ENCODE peak calls at places on chromosomes 13 and 19, in six cellular contexts. One of them, this sample, is unnamed.

GRCh38 chr13:113410472-113411201 is 42.7 kb downstream of the ADPRHL1 start:
- DNase-seq in trophoblast cell: peak; percentile 50
- DNase-seq in neuronal stem cell: no peak
- DNase-seq in IMR-90: peak; percentile 93
- DNase-seq in H1: no peak
- DNase-seq in H9: no peak
- DNase-seq in this sample: peak; percentile 82

GRCh38 chr19:3028305-3029069 is 593 bp downstream of the TLE2 start:
- DNase-seq in trophoblast cell: no peak
- DNase-seq in neuronal stem cell: no peak
- DNase-seq in IMR-90: no peak
- DNase-seq in H1: no peak
- DNase-seq in H9: peak; percentile 76
- DNase-seq in this sample: no peak

GRCh38 chr19:15297416-15298224 is 34.7 kb downstream of the BRD4 start:
- DNase-seq in trophoblast cell: peak; percentile 60
- DNase-seq in neuronal stem cell: no peak
- DNase-seq in IMR-90: peak; percentile 83
- DNase-seq in H1: no peak
- DNase-seq in H9: no peak
- DNase-seq in this sample: peak; percentile 69

GRCh38 chr19:17328517-17329060 is 6.1 kb downstream of the ANO8 start:
- DNase-seq in trophoblast cell: peak; percentile 28
- DNase-seq in neuronal stem cell: no peak
- DNase-seq in IMR-90: no peak
- DNase-seq in H1: no peak
- DNase-seq in H9: no peak
- DNase-seq in this sample: no peak

GRCh38 chr13:39577833-39578232 is 25.2 kb downstream of the LHFPL6 start:
- DNase-seq in trophoblast cell: no peak
- DNase-seq in neuronal stem cell: no peak
- DNase-seq in IMR-90: no peak
- DNase-seq in H1: no peak
- DNase-seq in H9: no peak
- DNase-seq in this sample: no peak

GRCh38 chr19:42794751-42795150 is 29.3 kb upstream of the PSG8 start:
- DNase-seq in trophoblast cell: no peak
- DNase-seq in neuronal stem cell: no peak
- DNase-seq in IMR-90: peak; percentile 28
- DNase-seq in H1: no peak
- DNase-seq in H9: no peak
- DNase-seq in this sample: no peak

GRCh38 chr13:43331676-43332075 is 308.3 kb downstream of the DNAJC15 start:
- DNase-seq in trophoblast cell: no peak
- DNase-seq in neuronal stem cell: no peak
- DNase-seq in IMR-90: peak; percentile 10
- DNase-seq in H1: no peak
- DNase-seq in H9: no peak
- DNase-seq in this sample: no peak

GRCh38 chr19:18044825-18045304 is 36.9 kb downstream of the ARRDC2 start:
- DNase-seq in trophoblast cell: peak; percentile 59
- DNase-seq in neuronal stem cell: no peak
- DNase-seq in IMR-90: peak; percentile 76
- DNase-seq in H1: no peak
- DNase-seq in H9: peak; percentile 56
- DNase-seq in this sample: peak; percentile 92

GRCh38 chr19:55520691-55521292 is 16.1 kb downstream of the SBK2 start:
- DNase-seq in trophoblast cell: no peak
- DNase-seq in neuronal stem cell: no peak
- DNase-seq in IMR-90: no peak
- DNase-seq in H1: no peak
- DNase-seq in H9: no peak
- DNase-seq in this sample: no peak

GRCh38 chr13:61728468-61728867 is 312.8 kb upstream of the PCDH20 start:
- DNase-seq in trophoblast cell: no peak
- DNase-seq in neuronal stem cell: no peak
- DNase-seq in IMR-90: no peak
- DNase-seq in H1: no peak
- DNase-seq in H9: no peak
- DNase-seq in this sample: peak; percentile 1

GRCh38 chr19:38003427-38004099 is 96.6 kb downstream of the SIPA1L3 start:
- DNase-seq in trophoblast cell: no peak
- DNase-seq in neuronal stem cell: peak; percentile 61
- DNase-seq in IMR-90: peak; percentile 92
- DNase-seq in H1: no peak
- DNase-seq in H9: peak; percentile 73
- DNase-seq in this sample: peak; percentile 95

GRCh38 chr13:23710366-23710765 is 140.2 kb downstream of the TNFRSF19 start:
- DNase-seq in trophoblast cell: no peak
- DNase-seq in neuronal stem cell: no peak
- DNase-seq in IMR-90: peak; percentile 24
- DNase-seq in H1: no peak
- DNase-seq in H9: no peak
- DNase-seq in this sample: no peak

GRCh38 chr13:113209880-113210421 is 538 bp downstream of the CUL4A start:
- DNase-seq in trophoblast cell: peak; percentile 84
- DNase-seq in neuronal stem cell: peak; percentile 47
- DNase-seq in IMR-90: peak; percentile 55
- DNase-seq in H1: no peak
- DNase-seq in H9: peak; percentile 72
- DNase-seq in this sample: peak; percentile 82

GRCh38 chr13:103349664-103350063 is 283.4 kb upstream of the SLC10A2 start:
- DNase-seq in trophoblast cell: no peak
- DNase-seq in neuronal stem cell: no peak
- DNase-seq in IMR-90: no peak
- DNase-seq in H1: no peak
- DNase-seq in H9: no peak
- DNase-seq in this sample: no peak

GRCh38 chr13:94917814-94918213 is 205.5 kb upstream of the SOX21 start:
- DNase-seq in trophoblast cell: peak; percentile 8
- DNase-seq in neuronal stem cell: no peak
- DNase-seq in IMR-90: no peak
- DNase-seq in H1: peak; percentile 9
- DNase-seq in H9: peak; percentile 40
- DNase-seq in this sample: peak; percentile 6

GRCh38 chr13:67353891-67354459 is 123.8 kb upstream of the PCDH9 start:
- DNase-seq in trophoblast cell: no peak
- DNase-seq in neuronal stem cell: no peak
- DNase-seq in IMR-90: peak; percentile 27
- DNase-seq in H1: no peak
- DNase-seq in H9: no peak
- DNase-seq in this sample: peak; percentile 36

GRCh38 chr13:44921478-44921877 is 67.8 kb downstream of the NUFIP1 start:
- DNase-seq in trophoblast cell: no peak
- DNase-seq in neuronal stem cell: no peak
- DNase-seq in IMR-90: no peak
- DNase-seq in H1: no peak
- DNase-seq in H9: peak; percentile 39
- DNase-seq in this sample: no peak

GRCh38 chr13:109336730-109337129 is 449.7 kb downstream of the IRS2 start:
- DNase-seq in trophoblast cell: peak; percentile 94
- DNase-seq in neuronal stem cell: no peak
- DNase-seq in IMR-90: peak; percentile 85
- DNase-seq in H1: no peak
- DNase-seq in H9: no peak
- DNase-seq in this sample: peak; percentile 56

GRCh38 chr13:66424417-66424816 is 805.7 kb downstream of the PCDH9 start:
- DNase-seq in trophoblast cell: no peak
- DNase-seq in neuronal stem cell: no peak
- DNase-seq in IMR-90: peak; percentile 75
- DNase-seq in H1: no peak
- DNase-seq in H9: no peak
- DNase-seq in this sample: peak; percentile 66

GRCh38 chr19:4063369-4064072 is 3.2 kb downstream of the ZBTB7A start:
- DNase-seq in trophoblast cell: no peak
- DNase-seq in neuronal stem cell: no peak
- DNase-seq in IMR-90: no peak
- DNase-seq in H1: no peak
- DNase-seq in H9: peak; percentile 56
- DNase-seq in this sample: no peak

GRCh38 chr13:44278164-44278563 is 95.5 kb upstream of the SERP2 start:
- DNase-seq in trophoblast cell: no peak
- DNase-seq in neuronal stem cell: no peak
- DNase-seq in IMR-90: no peak
- DNase-seq in H1: no peak
- DNase-seq in H9: no peak
- DNase-seq in this sample: peak; percentile 38

GRCh38 chr13:60335531-60335930 is 61.5 kb upstream of the TDRD3 start:
- DNase-seq in trophoblast cell: peak; percentile 60
- DNase-seq in neuronal stem cell: no peak
- DNase-seq in IMR-90: peak; percentile 22
- DNase-seq in H1: no peak
- DNase-seq in H9: no peak
- DNase-seq in this sample: peak; percentile 24

GRCh38 chr13:60329221-60329983 is 67.6 kb upstream of the TDRD3 start:
- DNase-seq in trophoblast cell: peak; percentile 43
- DNase-seq in neuronal stem cell: peak; percentile 38
- DNase-seq in IMR-90: peak; percentile 16
- DNase-seq in H1: peak; percentile 27
- DNase-seq in H9: peak; percentile 67
- DNase-seq in this sample: peak; percentile 44

GRCh38 chr13:60331249-60332012 is 65.6 kb upstream of the TDRD3 start:
- DNase-seq in trophoblast cell: no peak
- DNase-seq in neuronal stem cell: no peak
- DNase-seq in IMR-90: no peak
- DNase-seq in H1: no peak
- DNase-seq in H9: no peak
- DNase-seq in this sample: no peak

GRCh38 chr13:60334310-60334709 is 62.7 kb upstream of the TDRD3 start:
- DNase-seq in trophoblast cell: no peak
- DNase-seq in neuronal stem cell: no peak
- DNase-seq in IMR-90: no peak
- DNase-seq in H1: no peak
- DNase-seq in H9: no peak
- DNase-seq in this sample: no peak

DNA sequence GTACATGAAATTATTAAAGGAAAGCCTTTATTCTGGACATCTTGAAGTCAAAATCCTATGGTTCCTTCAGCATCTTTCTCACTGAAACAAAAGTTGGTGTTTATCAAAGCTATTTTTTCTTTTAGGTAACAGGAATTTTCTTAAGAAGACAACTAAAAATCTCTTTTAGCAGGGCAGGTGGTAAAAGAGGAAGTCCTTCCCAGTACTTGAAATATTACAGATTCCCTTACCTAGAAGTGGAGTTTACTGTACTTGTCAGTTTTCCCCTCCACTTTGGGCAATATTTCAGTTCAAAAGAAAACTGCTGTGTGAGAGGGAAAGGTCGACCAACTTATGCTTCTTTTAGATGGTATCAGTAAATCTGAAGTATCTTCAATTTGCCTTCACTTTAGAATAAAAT is 64.3 kb upstream of the TDRD3 start:
- DNase-seq in trophoblast cell: no peak
- DNase-seq in neuronal stem cell: no peak
- DNase-seq in IMR-90: no peak
- DNase-seq in H1: no peak
- DNase-seq in H9: no peak
- DNase-seq in this sample: no peak
- H4K91ac ChIP-seq in trophoblast cell: no peak overlapping the region
- H4K91ac ChIP-seq in neuronal stem cell: no peak overlapping the region
- H4K91ac ChIP-seq in IMR-90: no peak overlapping the region
- H4K91ac ChIP-seq in H1: no peak overlapping the region
- H4K91ac ChIP-seq in H9: no peak overlapping the region
- H4K91ac ChIP-seq in this sample: no peak overlapping the region

DNA sequence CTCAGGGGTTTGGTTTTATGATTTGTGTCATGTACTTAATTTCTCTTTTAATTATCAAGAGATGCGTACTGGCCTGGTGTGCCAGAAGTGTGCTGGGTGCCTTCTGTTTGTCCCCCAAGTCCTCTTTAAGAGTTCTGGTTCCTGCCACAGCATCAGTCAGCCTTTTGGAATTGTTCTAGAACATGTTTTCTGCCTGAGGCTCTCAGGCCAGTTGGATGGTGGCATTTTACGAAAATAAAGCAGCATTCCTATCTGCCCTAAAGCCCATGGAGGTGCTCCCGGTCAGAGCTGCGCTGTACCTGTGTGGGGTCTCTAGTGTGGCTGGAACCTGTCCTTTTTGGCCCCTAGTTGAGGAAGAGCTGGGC is 54.1 kb downstream of the TSSK6 start:
- DNase-seq in trophoblast cell: peak; percentile 48
- DNase-seq in neuronal stem cell: no peak
- DNase-seq in IMR-90: no peak
- DNase-seq in H1: no peak
- DNase-seq in H9: no peak
- DNase-seq in this sample: no peak
- H3K79me1 ChIP-seq in trophoblast cell: peaks cover 37% of the 10 kb centered on the region
- H3K79me1 ChIP-seq in neuronal stem cell: peaks cover 27% of the 10 kb centered on the region
- H3K79me1 ChIP-seq in IMR-90: peaks cover 95% of the 10 kb centered on the region
- H3K79me1 ChIP-seq in H1: peaks cover 37% of the 10 kb centered on the region
- H3K79me1 ChIP-seq in H9: peaks cover 3% of the 10 kb centered on the region
- H3K79me1 ChIP-seq in this sample: peaks cover 17% of the 10 kb centered on the region

GRCh38 chr13:110516500-110516899 is 45.0 kb downstream of the RAB20 start:
- DNase-seq in trophoblast cell: no peak
- DNase-seq in neuronal stem cell: no peak
- DNase-seq in IMR-90: no peak
- DNase-seq in H1: no peak
- DNase-seq in H9: no peak
- DNase-seq in this sample: no peak
- H3K14ac ChIP-seq in trophoblast cell: no peak overlapping the region
- H3K14ac ChIP-seq in neuronal stem cell: no peak overlapping the region
- H3K14ac ChIP-seq in IMR-90: no peak overlapping the region
- H3K14ac ChIP-seq in H1: no peak overlapping the region
- H3K14ac ChIP-seq in H9: no peak overlapping the region
- H3K14ac ChIP-seq in this sample: no peak overlapping the region

GRCh38 chr13:111120913-111121312 is 5.8 kb downstream of the ARHGEF7 start:
- DNase-seq in trophoblast cell: no peak
- DNase-seq in neuronal stem cell: no peak
- DNase-seq in IMR-90: no peak
- DNase-seq in H1: no peak
- DNase-seq in H9: no peak
- DNase-seq in this sample: no peak

GRCh38 chr13:111121421-111121820 is 6.3 kb downstream of the ARHGEF7 start:
- DNase-seq in trophoblast cell: no peak
- DNase-seq in neuronal stem cell: no peak
- DNase-seq in IMR-90: no peak
- DNase-seq in H1: no peak
- DNase-seq in H9: no peak
- DNase-seq in this sample: no peak

GRCh38 chr13:111119966-111120365 is 4.9 kb downstream of the ARHGEF7 start:
- DNase-seq in trophoblast cell: no peak
- DNase-seq in neuronal stem cell: no peak
- DNase-seq in IMR-90: peak; percentile 34
- DNase-seq in H1: no peak
- DNase-seq in H9: no peak
- DNase-seq in this sample: no peak

GRCh38 chr13:111118898-111119607 is 3.9 kb downstream of the ARHGEF7 start:
- DNase-seq in trophoblast cell: no peak
- DNase-seq in neuronal stem cell: no peak
- DNase-seq in IMR-90: no peak
- DNase-seq in H1: no peak
- DNase-seq in H9: no peak
- DNase-seq in this sample: no peak

DNA sequence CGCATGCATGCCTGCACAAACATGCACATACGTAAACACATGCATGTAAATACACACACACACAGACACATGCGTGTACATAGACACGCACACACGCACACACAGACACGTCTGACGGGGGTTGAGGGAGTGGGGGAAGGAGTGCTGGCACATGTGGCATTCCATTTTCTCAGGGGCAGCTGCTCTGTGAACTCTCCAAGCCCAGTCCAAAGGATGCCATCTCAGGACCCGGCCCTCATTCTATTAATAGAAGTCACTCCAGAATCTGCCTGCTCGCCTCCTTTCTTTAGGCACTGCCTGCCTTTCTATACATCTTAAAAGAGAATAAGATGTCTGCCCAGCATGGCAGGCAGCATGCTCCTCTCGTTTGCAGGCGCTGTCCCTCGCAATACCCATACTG is 5.3 kb downstream of the ARHGEF7 start:
- DNase-seq in trophoblast cell: no peak
- DNase-seq in neuronal stem cell: no peak
- DNase-seq in IMR-90: no peak
- DNase-seq in H1: no peak
- DNase-seq in H9: no peak
- DNase-seq in this sample: no peak
- H4K91ac ChIP-seq in trophoblast cell: no peak overlapping the region
- H4K91ac ChIP-seq in neuronal stem cell: no peak overlapping the region
- H4K91ac ChIP-seq in IMR-90: no peak overlapping the region
- H4K91ac ChIP-seq in H1: no peak overlapping the region
- H4K91ac ChIP-seq in H9: no peak overlapping the region
- H4K91ac ChIP-seq in this sample: no peak overlapping the region

This sample was measured in mesenchymal stem cell.